ENCODE peak calls at places on chromosomes 11 and 22, in five cellular contexts. One of them, this sample, is unnamed.

GRCh38 chr11:60116996-60117790 is 28.7 kb downstream of the MS4A2 start:
- DNase-seq in testis: no peak
- DNase-seq in transverse colon: no peak
- DNase-seq in heart left ventricle: no peak
- DNase-seq in K562: no peak
- DNase-seq in this sample: no peak

GRCh38 chr11:69362315-69362714 is 68.4 kb downstream of the MYEOV start:
- DNase-seq in testis: peak
- DNase-seq in heart left ventricle: no peak
- DNase-seq in transverse colon: no peak
- DNase-seq in K562: no peak
- DNase-seq in this sample: no peak

GRCh38 chr11:17828311-17828751 is 93.8 kb downstream of the KCNC1 start:
- DNase-seq in testis: peak
- DNase-seq in heart left ventricle: peak
- DNase-seq in transverse colon: peak
- DNase-seq in K562: no peak
- DNase-seq in this sample: no peak

GRCh38 chr22:50702261-50702671 is 29.6 kb downstream of the SHANK3 start:
- DNase-seq in K562: no peak
- DNase-seq in testis: no peak
- DNase-seq in heart left ventricle: no peak
- DNase-seq in transverse colon: no peak
- DNase-seq in this sample: no peak

GRCh38 chr11:86896486-86896885 is 58.7 kb downstream of the FZD4 start:
- DNase-seq in heart left ventricle: peak
- DNase-seq in testis: no peak
- DNase-seq in K562: no peak
- DNase-seq in transverse colon: no peak
- DNase-seq in this sample: no peak

GRCh38 chr11:67534070-67534679 is 10.9 kb upstream of the CABP2 start:
- DNase-seq in heart left ventricle: no peak
- DNase-seq in K562: no peak
- DNase-seq in testis: no peak
- DNase-seq in transverse colon: no peak
- DNase-seq in this sample: peak

GRCh38 chr11:69093106-69093505 is 44.4 kb downstream of the TPCN2 start:
- DNase-seq in heart left ventricle: no peak
- DNase-seq in K562: no peak
- DNase-seq in transverse colon: no peak
- DNase-seq in testis: no peak
- DNase-seq in this sample: no peak

GRCh38 chr11:117042689-117043088 is 55.5 kb downstream of the SIK3 start:
- DNase-seq in testis: no peak
- DNase-seq in K562: no peak
- DNase-seq in heart left ventricle: no peak
- DNase-seq in transverse colon: no peak
- DNase-seq in this sample: no peak

GRCh38 chr11:69873166-69874077 is 54.2 kb upstream of the FGF3 start:
- DNase-seq in heart left ventricle: no peak
- DNase-seq in K562: no peak
- DNase-seq in transverse colon: no peak
- DNase-seq in testis: no peak
- DNase-seq in this sample: no peak

GRCh38 chr11:130625907-130626306 is 177.5 kb downstream of the ADAMTS15 start:
- DNase-seq in transverse colon: no peak
- DNase-seq in testis: no peak
- DNase-seq in K562: no peak
- DNase-seq in heart left ventricle: no peak
- DNase-seq in this sample: no peak

GRCh38 chr11:130623909-130624668 is 175.6 kb downstream of the ADAMTS15 start:
- DNase-seq in heart left ventricle: no peak
- DNase-seq in transverse colon: no peak
- DNase-seq in testis: no peak
- DNase-seq in K562: no peak
- DNase-seq in this sample: no peak

GRCh38 chr11:130622126-130622525 is 173.7 kb downstream of the ADAMTS15 start:
- DNase-seq in heart left ventricle: no peak
- DNase-seq in K562: no peak
- DNase-seq in transverse colon: no peak
- DNase-seq in testis: no peak
- DNase-seq in this sample: no peak

GRCh38 chr11:130629039-130629438 is 180.6 kb downstream of the ADAMTS15 start:
- DNase-seq in testis: no peak
- DNase-seq in transverse colon: no peak
- DNase-seq in K562: no peak
- DNase-seq in heart left ventricle: no peak
- DNase-seq in this sample: no peak

DNA sequence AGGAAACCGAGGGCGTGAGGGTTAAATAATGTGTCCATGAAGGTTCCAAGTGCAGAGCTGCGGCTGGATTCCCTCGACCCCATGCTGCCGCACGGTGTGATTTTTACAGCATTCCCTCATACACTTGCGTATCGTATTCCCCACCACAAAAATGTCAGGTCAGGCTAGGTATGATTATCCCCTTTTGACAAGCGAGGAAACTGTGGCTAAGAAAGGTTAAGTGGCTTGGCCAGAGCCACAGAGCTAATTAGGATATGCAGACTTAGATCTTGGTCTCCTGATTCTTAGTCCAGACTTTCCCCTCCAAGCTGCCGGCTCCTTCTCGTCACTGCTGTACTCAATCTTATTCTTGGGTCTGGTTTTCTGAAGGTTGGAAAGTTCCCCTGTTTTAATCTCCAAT is 176.5 kb downstream of the ADAMTS15 start:
- DNase-seq in testis: no peak
- DNase-seq in transverse colon: no peak
- DNase-seq in K562: no peak
- DNase-seq in heart left ventricle: no peak
- DNase-seq in this sample: no peak
- H3K4me3 ChIP-seq in testis: no peak
- H3K4me3 ChIP-seq in transverse colon: no peak
- H3K4me3 ChIP-seq in K562: no peak
- H3K4me3 ChIP-seq in heart left ventricle: no peak
- H3K4me3 ChIP-seq in this sample: no peak

GRCh38 chr22:31826443-31826842 is 72.6 kb downstream of the DEPDC5 start:
- DNase-seq in heart left ventricle: no peak
- DNase-seq in testis: no peak
- DNase-seq in K562: no peak
- DNase-seq in transverse colon: no peak
- DNase-seq in this sample: no peak

GRCh38 chr22:31822523-31822922 is 68.7 kb downstream of the DEPDC5 start:
- DNase-seq in testis: no peak
- DNase-seq in heart left ventricle: no peak
- DNase-seq in K562: no peak
- DNase-seq in transverse colon: no peak
- DNase-seq in this sample: no peak

GRCh38 chr22:31821572-31821971 is 67.8 kb downstream of the DEPDC5 start:
- DNase-seq in transverse colon: no peak
- DNase-seq in testis: no peak
- DNase-seq in heart left ventricle: no peak
- DNase-seq in K562: no peak
- DNase-seq in this sample: no peak

GRCh38 chr22:31828739-31829138 is 74.9 kb downstream of the DEPDC5 start:
- DNase-seq in transverse colon: no peak
- DNase-seq in testis: no peak
- DNase-seq in K562: no peak
- DNase-seq in heart left ventricle: no peak
- DNase-seq in this sample: no peak

DNA sequence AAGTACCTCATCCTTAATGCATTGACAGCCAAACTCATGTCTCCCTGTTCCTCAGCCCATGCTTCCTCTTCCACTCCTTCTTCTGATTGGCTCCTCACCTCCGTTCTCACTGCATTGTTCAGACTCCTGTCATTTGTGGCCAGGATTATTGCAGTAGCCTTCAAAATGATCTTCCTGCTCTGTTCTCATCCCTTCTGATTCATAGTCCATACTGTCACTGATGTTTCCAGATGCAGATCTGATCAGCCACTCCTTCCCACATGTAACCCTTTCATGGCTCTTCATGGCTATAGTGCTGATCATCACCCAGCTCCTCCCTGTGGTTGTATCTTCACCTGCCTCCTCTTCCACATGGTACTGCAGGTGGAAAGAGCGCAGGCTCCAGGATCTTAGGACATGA is 71.7 kb downstream of the DEPDC5 start:
- DNase-seq in K562: no peak
- DNase-seq in transverse colon: no peak
- DNase-seq in testis: no peak
- DNase-seq in heart left ventricle: no peak
- DNase-seq in this sample: no peak
- TF ChIP-seq POLR2A in K562: no peak
- TF ChIP-seq POLR2A in transverse colon: no peak
- TF ChIP-seq POLR2A in testis: no peak
- TF ChIP-seq POLR2A in heart left ventricle: no peak
- TF ChIP-seq POLR2A in this sample: no peak

DNA sequence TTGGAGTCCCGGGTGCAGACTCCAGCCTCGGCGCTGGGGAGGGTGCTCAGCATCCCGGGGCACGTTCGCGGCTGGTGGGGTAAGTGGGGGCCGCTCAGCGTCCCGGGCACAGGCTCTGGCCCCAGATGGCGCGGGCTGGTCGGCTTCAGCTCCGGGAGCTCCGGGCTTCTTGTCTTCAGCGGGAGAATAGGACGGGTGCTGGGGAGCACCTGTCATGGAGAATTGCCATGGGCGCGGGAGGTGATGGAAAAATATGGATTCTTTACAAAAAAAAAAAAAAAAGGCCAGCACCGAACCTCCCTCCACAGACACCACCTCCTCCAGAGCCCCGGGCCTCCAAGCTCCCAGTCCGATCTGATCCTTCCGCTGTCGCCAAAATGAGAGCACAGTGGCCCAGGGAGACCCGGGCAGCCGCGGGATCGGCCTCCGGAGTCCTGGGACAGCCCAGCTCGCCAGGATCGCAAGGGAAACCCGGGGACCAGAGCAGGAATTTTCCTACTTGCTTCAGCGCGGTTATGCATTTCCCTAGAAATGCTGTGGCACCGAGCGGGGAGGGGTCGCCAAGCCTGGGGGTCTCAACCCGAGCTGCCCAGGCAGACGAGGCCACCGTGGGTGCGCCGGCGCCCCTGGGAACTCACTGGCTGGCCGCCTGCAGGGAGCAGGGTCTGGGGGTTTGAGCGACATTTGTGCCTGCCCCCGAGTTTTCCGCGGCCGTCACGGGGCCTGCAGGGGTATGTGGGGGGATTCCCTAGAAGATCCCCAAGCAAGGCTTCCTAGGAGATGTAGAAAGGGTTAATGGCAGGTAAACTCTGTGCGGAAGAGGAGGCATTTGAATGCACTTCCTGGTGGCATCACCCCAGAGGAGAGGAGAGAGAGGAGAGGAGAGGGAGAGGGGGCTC is 1336.9 kb downstream of the BRD1 start:
- DNase-seq in transverse colon: no peak
- DNase-seq in heart left ventricle: no peak
- DNase-seq in K562: no peak
- DNase-seq in testis: no peak
- DNase-seq in this sample: no peak
- H3K4me3 ChIP-seq in transverse colon: peak
- H3K4me3 ChIP-seq in heart left ventricle: no peak
- H3K4me3 ChIP-seq in K562: no peak
- H3K4me3 ChIP-seq in testis: peak
- H3K4me3 ChIP-seq in this sample: no peak

GRCh38 chr22:18152519-18152918 is 2.5 kb downstream of the USP18 start:
- DNase-seq in K562: peak
- DNase-seq in transverse colon: no peak
- DNase-seq in heart left ventricle: no peak
- DNase-seq in testis: no peak
- DNase-seq in this sample: no peak

GRCh38 chr22:18146389-18146753 is 3.6 kb upstream of the USP18 start:
- DNase-seq in K562: no peak
- DNase-seq in testis: no peak
- DNase-seq in transverse colon: no peak
- DNase-seq in heart left ventricle: no peak
- DNase-seq in this sample: no peak

GRCh38 chr22:18147791-18148507 is 2.0 kb upstream of the USP18 start:
- DNase-seq in heart left ventricle: no peak
- DNase-seq in K562: no peak
- DNase-seq in transverse colon: no peak
- DNase-seq in testis: no peak
- DNase-seq in this sample: peak

GRCh38 chr22:18145676-18146388 is 4.1 kb upstream of the USP18 start:
- DNase-seq in testis: no peak
- DNase-seq in heart left ventricle: no peak
- DNase-seq in transverse colon: no peak
- DNase-seq in K562: no peak
- DNase-seq in this sample: no peak

GRCh38 chr22:18148508-18148965 is 1.4 kb upstream of the USP18 start:
- DNase-seq in K562: peak
- DNase-seq in testis: no peak
- DNase-seq in transverse colon: no peak
- DNase-seq in heart left ventricle: no peak
- DNase-seq in this sample: no peak
- TF ChIP-seq POLR2A in K562: no peak
- TF ChIP-seq POLR2A in testis: no peak
- TF ChIP-seq POLR2A in transverse colon: no peak
- TF ChIP-seq POLR2A in heart left ventricle: no peak
- TF ChIP-seq POLR2A in this sample: no peak